ENCODE peak calls at places on chromosome 13, in eight cellular contexts. Y is heart left ventricle, D is K562, A is hepatocyte, Q is IMR-90, O is A549, I is NB4, J is left lung. R is an unnamed sample.

GRCh38 chr13:29255567-29255966 is 339.9 kb downstream of the SLC7A1 start:
- DNase-seq in O (no peak), J (no peak), Q (no peak), Y (no peak), I (no peak), D (no peak), A (no peak), R (no peak)

GRCh38 chr13:24348385-24348784 is 39.0 kb downstream of the C1QTNF9 start:
- DNase-seq in D (no peak), J (no peak), O (no peak), Q (no peak), A (no peak), Y (no peak), I (no peak), R (no peak)

GRCh38 chr13:59269476-59269875 is 894.3 kb downstream of the DIAPH3 start:
- DNase-seq in A (no peak), J (no peak), O (no peak), D (no peak), I (no peak), Q (peak; percentile 72), Y (no peak), R (peak; percentile 89)

GRCh38 chr13:49240017-49240416 is 7.7 kb upstream of the CDADC1 start:
- DNase-seq in O (peak; percentile 24), J (no peak), Q (peak; percentile 46), I (peak; percentile 64), D (no peak), Y (no peak), A (peak; percentile 32), R (peak; percentile 51)

GRCh38 chr13:71021810-71022422 is 845.1 kb downstream of the DACH1 start:
- DNase-seq in I (no peak), Y (no peak), J (no peak), Q (no peak), O (no peak), D (no peak), A (no peak), R (no peak)

GRCh38 chr13:80037505-80037888 is 303.4 kb downstream of the SPRY2 start:
- DNase-seq in O (peak; percentile 33), A (peak; percentile 5), Y (no peak), J (no peak), I (no peak), Q (peak; percentile 95), D (no peak), R (peak; percentile 83)

GRCh38 chr13:113919761-113920160 is 54.1 kb downstream of the C13orf46 start:
- DNase-seq in J (no peak), I (no peak), Y (no peak), Q (no peak), D (no peak), A (no peak), O (no peak), R (no peak)

GRCh38 chr13:25857830-25858229 is 194.0 kb downstream of the SHISA2 start:
- DNase-seq in D (no peak), J (no peak), Q (no peak), A (no peak), Y (no peak), O (no peak), I (no peak), R (no peak)

GRCh38 chr13:108859202-108860012 is 230.0 kb downstream of the MYO16 start:
- DNase-seq in D (no peak), J (no peak), Q (peak; percentile 92), A (peak; percentile 49), O (peak; percentile 73), I (no peak), Y (no peak), R (peak; percentile 67)

GRCh38 chr13:110307697-110308376 is 753 bp downstream of the COL4A2 start:
- DNase-seq in Y (no peak), I (no peak), A (peak; percentile 40), Q (peak; percentile 59), D (no peak), O (peak; percentile 36), J (no peak), R (no peak)

GRCh38 chr13:110309661-110310524 is 2.8 kb downstream of the COL4A2 start:
- DNase-seq in I (no peak), Q (no peak), D (no peak), J (no peak), O (no peak), A (no peak), Y (no peak), R (no peak)

GRCh38 chr13:110310541-110311491 is 3.7 kb downstream of the COL4A2 start:
- DNase-seq in Q (no peak), Y (no peak), D (no peak), J (no peak), A (no peak), I (no peak), O (no peak), R (no peak)

GRCh38 chr13:110308377-110309158 is 1.5 kb downstream of the COL4A2 start:
- DNase-seq in Q (no peak), I (no peak), O (peak; percentile 24), J (no peak), A (peak; percentile 67), D (no peak), Y (no peak), R (peak; percentile 83)

GRCh38 chr13:110309159-110309476 is 2.0 kb downstream of the COL4A2 start:
- DNase-seq in D (no peak), I (no peak), A (no peak), Q (no peak), O (no peak), J (no peak), Y (no peak), R (no peak)
- H3K4me3 ChIP-seq in D (no peak overlapping the region), I (no peak overlapping the region), A (peak overlapping the region; percentile 88), Q (peak overlapping the region; percentile 84), O (peak overlapping the region; percentile 92), J (peak overlapping the region; percentile 71), Y (peak overlapping the region; percentile 91), R (peak overlapping the region; percentile 87)

GRCh38 chr13:41905600-41906254 is 55.2 kb downstream of the VWA8 start:
- DNase-seq in A (peak; percentile 18), Q (peak; percentile 48), Y (no peak), O (peak; percentile 52), D (peak; percentile 19), J (no peak), I (peak; percentile 34), R (peak; percentile 59)
- TF ChIP-seq CTCF in A (peak; percentile 46), Q (peak; percentile 51), Y (peak; percentile 66), O (peak; percentile 31), D (peak; percentile 40), J (peak; percentile 30), I (peak; percentile 19), R (peak; percentile 67)

GRCh38 chr13:35160921-35161320 is 218.9 kb downstream of the NBEA start:
- DNase-seq in Q (no peak), Y (no peak), J (no peak), A (no peak), O (no peak), I (no peak), D (no peak), R (no peak)
- H3K4me3 ChIP-seq in Q (no peak overlapping the region), Y (no peak overlapping the region), J (no peak overlapping the region), A (no peak overlapping the region), O (no peak overlapping the region), I (no peak overlapping the region), D (no peak overlapping the region), R (no peak overlapping the region)

DNA sequence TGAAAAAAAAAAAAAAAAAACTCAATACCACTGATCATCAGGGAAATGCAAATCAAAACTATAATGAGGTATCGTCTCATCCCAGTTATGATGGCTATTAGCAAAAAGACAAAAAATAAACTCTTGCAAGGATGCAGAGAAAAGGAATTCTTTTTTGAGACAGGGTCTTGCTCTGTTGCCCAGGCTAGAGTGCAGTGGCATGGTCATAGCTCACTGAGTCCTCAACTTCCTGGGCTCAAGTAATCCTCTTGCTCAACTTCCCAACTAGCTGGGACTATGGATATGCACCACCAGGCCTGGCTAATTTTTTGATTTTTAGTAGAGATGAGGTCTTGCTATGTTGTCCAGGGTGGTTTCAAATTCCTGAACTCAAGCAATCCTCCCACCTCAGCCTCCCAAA is 59.5 kb downstream of the MICU2 start:
- DNase-seq in I (no peak), D (no peak), A (no peak), Y (no peak), J (no peak), O (no peak), Q (no peak), R (no peak)
- TF ChIP-seq CTCF in I (no peak), D (no peak), A (no peak), Y (no peak), J (no peak), O (no peak), Q (no peak), R (no peak)

DNA sequence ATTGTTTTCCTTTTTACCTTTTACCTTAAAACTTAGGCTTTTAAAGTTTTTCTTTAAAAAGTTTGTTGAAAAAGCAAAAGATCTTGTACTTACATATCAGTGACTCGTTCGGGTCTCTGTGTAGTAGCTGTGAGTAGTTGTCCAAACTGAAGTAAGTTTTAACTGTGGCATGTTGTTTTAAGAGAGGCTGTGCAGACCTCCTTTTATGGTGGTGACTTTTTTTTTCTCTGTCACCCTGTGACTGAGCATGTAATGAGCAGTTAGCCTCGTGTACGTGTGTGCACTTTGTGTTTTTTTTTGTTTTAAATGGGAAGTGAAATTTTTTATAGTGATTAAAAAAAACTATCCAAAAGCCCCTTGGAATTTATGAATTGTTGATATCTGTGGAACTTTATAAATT is at the start of gene GPR183:
- DNase-seq in D (no peak), O (no peak), J (no peak), Y (no peak), Q (peak; percentile 43), A (no peak), I (peak; percentile 67), R (no peak)
- H3K4me3 ChIP-seq in D (peak within 1 kb of the TSS; percentile 19), O (no peak within 1 kb of the TSS), J (peak within 1 kb of the TSS; percentile 1), Y (peak within 1 kb of the TSS; percentile 31), Q (no peak within 1 kb of the TSS), A (no peak within 1 kb of the TSS), I (peak within 1 kb of the TSS; percentile 46), R (no peak within 1 kb of the TSS)

DNA sequence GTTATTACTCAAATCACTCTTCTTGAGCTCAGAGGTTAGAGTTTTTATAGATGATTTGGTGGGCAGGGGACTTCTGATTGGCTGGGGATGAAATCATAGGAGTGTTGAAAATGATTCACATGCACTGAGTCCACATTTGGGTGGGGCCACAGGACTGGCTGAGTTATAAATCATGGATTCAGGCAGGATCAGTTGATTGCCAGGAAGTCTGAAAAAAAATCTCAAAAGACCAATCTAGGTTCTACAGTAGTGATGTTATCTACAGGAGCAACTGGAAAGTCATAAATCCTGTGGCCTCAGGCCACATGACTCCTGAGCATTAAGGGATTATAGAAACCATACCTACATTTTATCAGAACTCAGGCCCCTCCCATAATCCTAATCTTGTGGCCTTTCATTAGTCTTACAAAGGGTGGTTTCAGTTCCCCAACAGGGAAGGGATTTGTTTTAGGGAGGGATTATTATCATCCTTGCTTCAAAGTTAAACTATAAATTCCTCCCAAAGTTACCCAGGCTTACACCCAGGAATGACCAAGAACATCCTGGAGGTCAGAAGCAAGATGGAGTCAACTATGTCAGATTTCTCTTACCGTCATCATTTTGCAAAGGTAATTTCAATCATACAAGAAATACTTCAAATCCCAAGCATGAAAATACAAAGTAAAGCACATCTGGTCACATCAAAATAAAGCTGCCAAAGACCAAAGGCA is 5.6 kb upstream of the CCDC70 start:
- DNase-seq in I (no peak), J (no peak), D (no peak), Y (no peak), A (peak; percentile 23), Q (no peak), O (no peak), R (no peak)
- TF ChIP-seq CTCF in I (no peak), J (no peak), D (no peak), Y (no peak), A (no peak), Q (no peak), O (no peak), R (no peak)

R was measured in fibroblast of pulmonary artery.